ENCODE peak calls at places on chromosome 6, in ten cellular contexts. A, R, X, W, P, I, M, N, H and Q are unnamed samples.

GRCh38 chr6:20095436-20095835 is 116.8 kb downstream of the MBOAT1 start:
- DNase-seq in P (no peak), X (no peak), M (no peak), W (no peak), H (no peak), I (no peak), A (no peak), R (no peak), N (no peak), Q (no peak)

GRCh38 chr6:128482642-128483041 is 37.8 kb downstream of the PTPRK start:
- DNase-seq in N (no peak), W (no peak), I (no peak), R (no peak), P (no peak), A (no peak), M (no peak), H (no peak), X (no peak), Q (no peak)

GRCh38 chr6:148367418-148368024 is 24.9 kb downstream of the SASH1 start:
- DNase-seq in P (peak; percentile 78), M (peak; percentile 51), H (peak; percentile 42), X (peak; percentile 52), I (no peak), A (no peak), N (no peak), W (peak; percentile 75), R (peak; percentile 51), Q (no peak)

GRCh38 chr6:144215402-144215931 is 65.2 kb downstream of the STX11 start:
- DNase-seq in I (no peak), W (no peak), H (peak; percentile 44), N (peak; percentile 41), P (no peak), M (peak; percentile 48), A (peak; percentile 62), X (peak; percentile 52), R (no peak), Q (peak; percentile 70)

GRCh38 chr6:151869787-151870186 is 62.3 kb downstream of the ESR1 start:
- DNase-seq in P (no peak), X (no peak), H (no peak), A (no peak), W (no peak), M (no peak), R (no peak), I (no peak), N (no peak), Q (no peak)

GRCh38 chr6:152983637-152984386 is 971 bp upstream of the FBXO5 start:
- DNase-seq in I (peak; percentile 92), X (peak; percentile 89), M (peak; percentile 61), W (peak; percentile 78), P (peak; percentile 88), R (peak; percentile 87), A (peak; percentile 95), H (peak; percentile 87), N (peak; percentile 93), Q (peak; percentile 74)

GRCh38 chr6:16712250-16712930 is 48.9 kb downstream of the ATXN1 start:
- DNase-seq in R (no peak), W (no peak), P (no peak), X (no peak), I (no peak), A (no peak), N (no peak), M (no peak), H (no peak), Q (no peak)

GRCh38 chr6:167933847-167934246 is 63.6 kb upstream of the KIF25 start:
- DNase-seq in P (no peak), R (no peak), H (no peak), I (no peak), A (no peak), N (no peak), W (no peak), X (no peak), M (no peak), Q (no peak)

GRCh38 chr6:135474362-135474761 is 23.2 kb downstream of the AHI1 start:
- DNase-seq in N (no peak), M (no peak), R (no peak), P (no peak), H (no peak), X (no peak), A (no peak), W (no peak), I (no peak), Q (no peak)

GRCh38 chr6:30075094-30075986 is at the start of gene RNF39:
- DNase-seq in N (no peak), X (no peak), P (no peak), A (peak; percentile 48), R (no peak), I (no peak), W (no peak), M (no peak), H (peak; percentile 67), Q (no peak)

GRCh38 chr6:30073489-30074240 is 1.9 kb downstream of the RNF39 start:
- DNase-seq in H (no peak), X (no peak), W (no peak), M (no peak), P (no peak), R (no peak), A (no peak), N (no peak), I (no peak), Q (no peak)

GRCh38 chr6:30075987-30076311 is 380 bp upstream of the RNF39 start:
- DNase-seq in N (no peak), M (no peak), R (no peak), A (peak; percentile 72), W (no peak), X (peak; percentile 24), I (no peak), P (no peak), H (no peak), Q (peak; percentile 81)

GRCh38 chr6:30076333-30076732 is 764 bp upstream of the RNF39 start:
- DNase-seq in M (no peak), P (no peak), X (peak; percentile 62), W (no peak), A (no peak), H (peak; percentile 62), R (no peak), N (no peak), I (no peak), Q (no peak)

DNA sequence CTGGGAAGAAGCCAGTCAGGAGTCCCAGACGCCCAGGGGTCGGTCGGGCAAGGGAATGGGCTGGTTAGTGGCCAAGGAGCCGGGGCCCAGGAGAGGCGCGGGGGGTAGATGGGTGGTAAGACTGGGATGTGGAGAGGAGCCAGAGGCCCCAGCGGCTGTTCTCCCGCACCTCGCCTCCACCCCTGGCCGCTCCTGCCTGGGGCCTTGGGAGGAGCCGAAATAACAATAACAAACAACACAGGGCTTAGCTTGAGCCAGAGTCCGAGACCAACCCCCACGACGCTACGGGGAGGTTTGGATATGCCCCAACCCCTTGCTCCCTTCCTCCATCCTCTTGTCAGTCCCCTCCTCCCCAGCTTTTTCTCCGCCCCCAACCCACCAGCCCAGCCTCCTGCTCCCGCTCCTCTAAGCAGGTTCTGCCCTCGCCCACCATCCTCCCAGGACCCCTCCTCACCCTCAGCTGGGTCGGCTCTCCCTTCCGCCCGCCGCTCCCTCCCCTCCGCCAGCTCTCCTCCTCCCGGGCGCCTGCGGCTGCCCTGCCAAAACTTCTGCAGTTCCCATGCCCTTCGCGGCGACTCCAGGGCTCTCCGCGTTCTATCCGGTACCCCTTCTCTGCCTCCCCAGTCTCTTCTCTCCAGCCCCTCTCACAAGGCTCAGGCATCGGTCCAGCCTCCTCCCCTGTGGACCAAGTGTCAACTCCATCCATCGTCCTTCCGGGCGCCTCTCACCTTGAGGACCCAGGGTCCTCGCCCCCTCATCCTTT is 1.1 kb downstream of the RNF39 start:
- DNase-seq in X (no peak), R (no peak), H (peak; percentile 58), N (no peak), I (no peak), M (no peak), P (no peak), W (no peak), A (peak; percentile 45), Q (no peak)
- H3K4me3 ChIP-seq in X (no peak overlapping the region), R (no peak overlapping the region), H (peak overlapping the region; percentile 45), N (no peak overlapping the region), I (no peak overlapping the region), M (no peak overlapping the region), P (peak overlapping the region; percentile 2), W (peak overlapping the region; percentile 18), A (peak overlapping the region; percentile 60), Q (peak overlapping the region; percentile 55)

DNA sequence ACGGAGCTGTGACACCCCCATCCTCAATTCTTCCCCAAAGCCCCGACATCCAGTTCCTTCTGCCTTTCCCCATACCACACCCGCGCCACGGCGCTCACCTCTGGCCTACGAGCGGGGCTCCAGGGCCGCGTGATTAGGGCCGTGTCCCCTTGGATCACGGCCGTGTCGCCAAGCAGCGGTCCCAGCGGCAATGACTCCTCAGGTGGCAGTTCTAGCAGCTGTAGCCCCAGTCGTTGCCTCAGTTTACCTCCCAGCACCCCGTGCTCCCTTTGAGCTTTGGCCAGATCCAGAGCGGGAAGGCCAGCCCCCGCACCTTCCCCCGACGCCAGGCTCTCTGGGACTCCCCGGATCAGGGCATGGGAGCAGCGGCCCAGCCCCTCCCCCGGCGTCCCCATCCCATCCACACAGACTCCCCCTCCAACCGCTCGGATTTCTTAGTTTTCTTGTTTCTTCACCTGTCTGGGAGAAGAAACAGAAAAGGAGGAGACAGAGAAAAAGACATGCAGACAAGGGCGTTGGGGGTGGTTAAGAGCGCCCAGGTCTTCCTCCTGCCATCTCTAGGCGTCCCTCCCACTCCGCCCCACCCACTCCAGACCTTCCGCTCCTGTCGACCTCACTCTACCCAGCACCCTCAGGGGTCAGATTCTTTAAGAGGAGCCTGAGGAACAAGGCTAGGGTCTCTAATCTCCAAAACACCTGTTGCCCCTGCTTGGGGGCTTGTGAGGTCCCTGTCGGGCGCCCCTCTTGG is at the start of gene DDAH2:
- DNase-seq in R (no peak), M (peak; percentile 58), I (no peak), H (no peak), N (no peak), W (no peak), X (no peak), A (peak; percentile 59), P (no peak), Q (no peak)
- TF ChIP-seq CTCF in R (peak; percentile 78), M (no peak), I (peak; percentile 91), H (peak; percentile 53), N (no peak), W (no peak), X (no peak), A (peak; percentile 70), P (no peak), Q (peak; percentile 65)

GRCh38 chr6:136763255-136763654 is 29.0 kb downstream of the MAP3K5 start:
- DNase-seq in X (no peak), R (no peak), I (peak; percentile 52), A (no peak), W (no peak), N (no peak), P (no peak), M (no peak), H (no peak), Q (no peak)
- H3K27ac ChIP-seq in X (no peak overlapping the region), R (no peak overlapping the region), I (peak overlapping the region; percentile 68), A (no peak overlapping the region), W (no peak overlapping the region), N (peak overlapping the region; percentile 76), P (peak overlapping the region; percentile 78), M (no peak overlapping the region), H (no peak overlapping the region), Q (no peak overlapping the region)

DNA sequence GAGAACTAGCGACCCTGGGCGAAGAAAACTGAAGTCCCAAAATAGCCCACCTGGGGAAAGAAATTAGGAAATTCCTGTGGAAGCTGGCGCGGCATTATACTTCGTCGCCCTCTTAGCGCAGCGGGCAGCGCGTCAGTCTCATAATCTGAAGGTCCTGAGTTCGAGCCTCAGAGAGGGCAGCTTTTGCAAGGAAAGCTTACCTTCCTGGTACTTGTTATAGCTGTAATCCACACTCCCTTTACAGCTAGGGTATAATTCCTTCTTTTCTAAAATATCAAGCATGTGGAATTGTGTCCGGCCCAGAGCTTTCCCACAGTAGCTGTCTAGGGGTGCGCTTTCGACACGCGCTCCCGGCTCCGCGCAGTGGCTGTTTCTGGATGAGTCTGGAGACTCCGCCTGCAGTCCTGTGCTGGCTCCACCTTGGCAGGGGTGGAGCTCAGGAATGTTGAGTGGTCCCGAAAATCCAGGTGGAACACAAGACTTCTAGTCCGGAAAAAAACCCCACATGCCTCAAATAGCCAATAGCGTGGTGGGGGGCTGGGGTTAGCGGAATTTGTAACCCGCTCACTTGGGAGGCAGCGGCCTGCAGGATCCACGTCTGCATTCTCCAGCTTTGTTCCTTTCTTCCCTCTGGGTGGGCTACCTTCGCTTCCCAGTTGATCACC is 83.7 kb upstream of the ZNF322 start:
- DNase-seq in N (no peak), X (no peak), P (no peak), M (no peak), W (peak; percentile 78), A (no peak), R (peak; percentile 77), H (no peak), I (no peak), Q (no peak)
- H3K4me3 ChIP-seq in N (no peak overlapping the region), X (no peak overlapping the region), P (no peak overlapping the region), M (no peak overlapping the region), W (no peak overlapping the region), A (no peak overlapping the region), R (peak overlapping the region; percentile 46), H (no peak overlapping the region), I (no peak overlapping the region), Q (no peak overlapping the region)